ENCODE peak calls at places on chromosomes 2 and 18, in seven cellular contexts. One of them, this sample, is unnamed.
A peak's percentile ranks its signal among the peaks of the same experiment; 100 is the strongest.

GRCh38 chr18:69455120-69455519 is 54.4 kb downstream of the DOK6 start:
- DNase-seq in sciatic nerve: no peak
- DNase-seq in GM18507: no peak
- DNase-seq in skeletal muscle cell: no peak
- DNase-seq in activated naive CD4-positive, alpha-beta T cell treated with anti-CD3 and anti-CD28 coated beads, Interleukin-2, amount 10 ng/mL, durations not matched to agents 7 days and 5 days: no peak
- DNase-seq in heart left ventricle: no peak
- DNase-seq in NCI-H1105: no peak
- DNase-seq in this sample: no peak

GRCh38 chr2:113217455-113218282 is 43.9 kb downstream of the PSD4 start:
- DNase-seq in sciatic nerve: no peak
- DNase-seq in GM18507: no peak
- DNase-seq in skeletal muscle cell: no peak
- DNase-seq in activated naive CD4-positive, alpha-beta T cell treated with anti-CD3 and anti-CD28 coated beads, Interleukin-2, amount 10 ng/mL, durations not matched to agents 7 days and 5 days: no peak
- DNase-seq in heart left ventricle: peak; percentile 44
- DNase-seq in NCI-H1105: no peak
- DNase-seq in this sample: no peak

GRCh38 chr2:100257939-100258338 is 64.4 kb downstream of the LONRF2 start:
- DNase-seq in sciatic nerve: no peak
- DNase-seq in GM18507: no peak
- DNase-seq in skeletal muscle cell: no peak
- DNase-seq in activated naive CD4-positive, alpha-beta T cell treated with anti-CD3 and anti-CD28 coated beads, Interleukin-2, amount 10 ng/mL, durations not matched to agents 7 days and 5 days: no peak
- DNase-seq in heart left ventricle: no peak
- DNase-seq in NCI-H1105: no peak
- DNase-seq in this sample: no peak

GRCh38 chr2:104944495-104944894 is 90.6 kb downstream of the POU3F3 start:
- DNase-seq in sciatic nerve: no peak
- DNase-seq in GM18507: no peak
- DNase-seq in skeletal muscle cell: peak; percentile 3
- DNase-seq in activated naive CD4-positive, alpha-beta T cell treated with anti-CD3 and anti-CD28 coated beads, Interleukin-2, amount 10 ng/mL, durations not matched to agents 7 days and 5 days: no peak
- DNase-seq in heart left ventricle: no peak
- DNase-seq in NCI-H1105: no peak
- DNase-seq in this sample: no peak

GRCh38 chr2:113185643-113186315 is 12.0 kb downstream of the PSD4 start:
- DNase-seq in sciatic nerve: peak; percentile 71
- DNase-seq in GM18507: no peak
- DNase-seq in skeletal muscle cell: no peak
- DNase-seq in activated naive CD4-positive, alpha-beta T cell treated with anti-CD3 and anti-CD28 coated beads, Interleukin-2, amount 10 ng/mL, durations not matched to agents 7 days and 5 days: peak; percentile 5
- DNase-seq in heart left ventricle: no peak
- DNase-seq in NCI-H1105: no peak
- DNase-seq in this sample: no peak

GRCh38 chr18:31679133-31679731 is 5.1 kb downstream of the B4GALT6 start:
- DNase-seq in sciatic nerve: no peak
- DNase-seq in GM18507: no peak
- DNase-seq in skeletal muscle cell: peak; percentile 56
- DNase-seq in activated naive CD4-positive, alpha-beta T cell treated with anti-CD3 and anti-CD28 coated beads, Interleukin-2, amount 10 ng/mL, durations not matched to agents 7 days and 5 days: no peak
- DNase-seq in heart left ventricle: no peak
- DNase-seq in NCI-H1105: no peak
- DNase-seq in this sample: no peak

GRCh38 chr2:237453671-237454070 is 33.4 kb upstream of the MLPH start:
- DNase-seq in sciatic nerve: no peak
- DNase-seq in GM18507: no peak
- DNase-seq in skeletal muscle cell: no peak
- DNase-seq in activated naive CD4-positive, alpha-beta T cell treated with anti-CD3 and anti-CD28 coated beads, Interleukin-2, amount 10 ng/mL, durations not matched to agents 7 days and 5 days: no peak
- DNase-seq in heart left ventricle: no peak
- DNase-seq in NCI-H1105: no peak
- DNase-seq in this sample: no peak

GRCh38 chr2:50974940-50975339 is 57.0 kb downstream of the NRXN1 start:
- DNase-seq in sciatic nerve: no peak
- DNase-seq in GM18507: no peak
- DNase-seq in skeletal muscle cell: no peak
- DNase-seq in activated naive CD4-positive, alpha-beta T cell treated with anti-CD3 and anti-CD28 coated beads, Interleukin-2, amount 10 ng/mL, durations not matched to agents 7 days and 5 days: no peak
- DNase-seq in heart left ventricle: no peak
- DNase-seq in NCI-H1105: no peak
- DNase-seq in this sample: no peak

GRCh38 chr2:68362749-68363148 is 2.3 kb upstream of the PLEK start:
- DNase-seq in sciatic nerve: no peak
- DNase-seq in GM18507: no peak
- DNase-seq in skeletal muscle cell: no peak
- DNase-seq in activated naive CD4-positive, alpha-beta T cell treated with anti-CD3 and anti-CD28 coated beads, Interleukin-2, amount 10 ng/mL, durations not matched to agents 7 days and 5 days: no peak
- DNase-seq in heart left ventricle: no peak
- DNase-seq in NCI-H1105: no peak
- DNase-seq in this sample: peak; percentile 56

GRCh38 chr2:85605406-85606115 is 3.1 kb upstream of the TMEM150A start:
- DNase-seq in sciatic nerve: no peak
- DNase-seq in GM18507: no peak
- DNase-seq in skeletal muscle cell: peak; percentile 57
- DNase-seq in activated naive CD4-positive, alpha-beta T cell treated with anti-CD3 and anti-CD28 coated beads, Interleukin-2, amount 10 ng/mL, durations not matched to agents 7 days and 5 days: no peak
- DNase-seq in heart left ventricle: no peak
- DNase-seq in NCI-H1105: peak; percentile 11
- DNase-seq in this sample: no peak

GRCh38 chr2:222805591-222806304 is 55.1 kb upstream of the ACSL3 start:
- DNase-seq in sciatic nerve: no peak
- DNase-seq in GM18507: no peak
- DNase-seq in skeletal muscle cell: no peak
- DNase-seq in activated naive CD4-positive, alpha-beta T cell treated with anti-CD3 and anti-CD28 coated beads, Interleukin-2, amount 10 ng/mL, durations not matched to agents 7 days and 5 days: no peak
- DNase-seq in heart left ventricle: no peak
- DNase-seq in NCI-H1105: no peak
- DNase-seq in this sample: no peak

GRCh38 chr18:55588001-55588875 is at the start of gene TCF4:
- DNase-seq in sciatic nerve: peak; percentile 71
- DNase-seq in GM18507: no peak
- DNase-seq in skeletal muscle cell: no peak
- DNase-seq in activated naive CD4-positive, alpha-beta T cell treated with anti-CD3 and anti-CD28 coated beads, Interleukin-2, amount 10 ng/mL, durations not matched to agents 7 days and 5 days: peak; percentile 42
- DNase-seq in heart left ventricle: peak; percentile 72
- DNase-seq in NCI-H1105: peak; percentile 70
- DNase-seq in this sample: peak; percentile 50

GRCh38 chr2:16429431-16429830 is 236.2 kb downstream of the CYRIA start:
- DNase-seq in sciatic nerve: no peak
- DNase-seq in GM18507: no peak
- DNase-seq in skeletal muscle cell: no peak
- DNase-seq in activated naive CD4-positive, alpha-beta T cell treated with anti-CD3 and anti-CD28 coated beads, Interleukin-2, amount 10 ng/mL, durations not matched to agents 7 days and 5 days: no peak
- DNase-seq in heart left ventricle: no peak
- DNase-seq in NCI-H1105: no peak
- DNase-seq in this sample: no peak

GRCh38 chr2:66790651-66791181 is 355.8 kb downstream of the MEIS1 start:
- DNase-seq in sciatic nerve: no peak
- DNase-seq in GM18507: no peak
- DNase-seq in skeletal muscle cell: peak; percentile 40
- DNase-seq in activated naive CD4-positive, alpha-beta T cell treated with anti-CD3 and anti-CD28 coated beads, Interleukin-2, amount 10 ng/mL, durations not matched to agents 7 days and 5 days: no peak
- DNase-seq in heart left ventricle: no peak
- DNase-seq in NCI-H1105: no peak
- DNase-seq in this sample: no peak

GRCh38 chr2:44130441-44130840 is 38.2 kb upstream of the PPM1B start:
- DNase-seq in sciatic nerve: no peak
- DNase-seq in GM18507: no peak
- DNase-seq in skeletal muscle cell: no peak
- DNase-seq in activated naive CD4-positive, alpha-beta T cell treated with anti-CD3 and anti-CD28 coated beads, Interleukin-2, amount 10 ng/mL, durations not matched to agents 7 days and 5 days: no peak
- DNase-seq in heart left ventricle: no peak
- DNase-seq in NCI-H1105: no peak
- DNase-seq in this sample: no peak

GRCh38 chr2:82636411-82637020 is 1822.6 kb downstream of the SUCLG1 start:
- DNase-seq in sciatic nerve: no peak
- DNase-seq in GM18507: no peak
- DNase-seq in skeletal muscle cell: peak; percentile 13
- DNase-seq in activated naive CD4-positive, alpha-beta T cell treated with anti-CD3 and anti-CD28 coated beads, Interleukin-2, amount 10 ng/mL, durations not matched to agents 7 days and 5 days: no peak
- DNase-seq in heart left ventricle: no peak
- DNase-seq in NCI-H1105: no peak
- DNase-seq in this sample: no peak